ENCODE peak calls at places on chromosomes 5 and 9, in nine cellular contexts. One of them, this sample, is unnamed.

GRCh38 chr5:35369965-35370790 is 139.9 kb upstream of the PRLR start:
- DNase-seq in GM12891: no peak
- DNase-seq in amygdala: no peak
- DNase-seq in astrocyte of the cerebellum: no peak
- DNase-seq in NCI-H748 treated with DMSO at 0.1 percent for 48 hours: peak
- DNase-seq in NCI-H2029: no peak
- DNase-seq in NCI-H187 treated with DMSO at 0.1 percent for 48 hours: no peak
- DNase-seq in brain microvascular endothelial cell: no peak
- DNase-seq in left colon: no peak
- DNase-seq in this sample: no peak

GRCh38 chr5:162672030-162672429 is 604.5 kb downstream of the GABRG2 start:
- DNase-seq in NCI-H748 treated with DMSO at 0.1 percent for 48 hours: no peak
- DNase-seq in brain microvascular endothelial cell: no peak
- DNase-seq in amygdala: no peak
- DNase-seq in astrocyte of the cerebellum: no peak
- DNase-seq in NCI-H187 treated with DMSO at 0.1 percent for 48 hours: no peak
- DNase-seq in left colon: no peak
- DNase-seq in GM12891: no peak
- DNase-seq in NCI-H2029: no peak
- DNase-seq in this sample: no peak

GRCh38 chr5:36457511-36458260 is 148.7 kb upstream of the SLC1A3 start:
- DNase-seq in NCI-H748 treated with DMSO at 0.1 percent for 48 hours: no peak
- DNase-seq in GM12891: no peak
- DNase-seq in NCI-H2029: no peak
- DNase-seq in brain microvascular endothelial cell: no peak
- DNase-seq in NCI-H187 treated with DMSO at 0.1 percent for 48 hours: no peak
- DNase-seq in amygdala: no peak
- DNase-seq in astrocyte of the cerebellum: peak
- DNase-seq in left colon: no peak
- DNase-seq in this sample: no peak

GRCh38 chr5:135091286-135091685 is 57.3 kb upstream of the PITX1 start:
- DNase-seq in NCI-H187 treated with DMSO at 0.1 percent for 48 hours: no peak
- DNase-seq in brain microvascular endothelial cell: no peak
- DNase-seq in GM12891: no peak
- DNase-seq in NCI-H2029: no peak
- DNase-seq in left colon: peak
- DNase-seq in NCI-H748 treated with DMSO at 0.1 percent for 48 hours: no peak
- DNase-seq in amygdala: no peak
- DNase-seq in astrocyte of the cerebellum: no peak
- DNase-seq in this sample: no peak

GRCh38 chr9:100595391-100596199 is 17.7 kb downstream of the CAVIN4 start:
- DNase-seq in GM12891: no peak
- DNase-seq in NCI-H187 treated with DMSO at 0.1 percent for 48 hours: peak
- DNase-seq in NCI-H748 treated with DMSO at 0.1 percent for 48 hours: peak
- DNase-seq in astrocyte of the cerebellum: peak
- DNase-seq in brain microvascular endothelial cell: peak
- DNase-seq in NCI-H2029: peak
- DNase-seq in left colon: no peak
- DNase-seq in amygdala: no peak
- DNase-seq in this sample: peak

GRCh38 chr5:137269886-137270285 is 229.2 kb downstream of the SPOCK1 start:
- DNase-seq in amygdala: no peak
- DNase-seq in GM12891: no peak
- DNase-seq in brain microvascular endothelial cell: no peak
- DNase-seq in left colon: no peak
- DNase-seq in astrocyte of the cerebellum: no peak
- DNase-seq in NCI-H748 treated with DMSO at 0.1 percent for 48 hours: no peak
- DNase-seq in NCI-H2029: no peak
- DNase-seq in NCI-H187 treated with DMSO at 0.1 percent for 48 hours: no peak
- DNase-seq in this sample: no peak

GRCh38 chr5:161851691-161852299 is 3.9 kb downstream of the GABRA1 start:
- DNase-seq in NCI-H748 treated with DMSO at 0.1 percent for 48 hours: peak
- DNase-seq in NCI-H2029: no peak
- DNase-seq in amygdala: no peak
- DNase-seq in astrocyte of the cerebellum: no peak
- DNase-seq in left colon: no peak
- DNase-seq in brain microvascular endothelial cell: no peak
- DNase-seq in NCI-H187 treated with DMSO at 0.1 percent for 48 hours: no peak
- DNase-seq in GM12891: no peak
- DNase-seq in this sample: no peak

GRCh38 chr5:116137544-116138378 is 52.9 kb downstream of the COMMD10 start:
- DNase-seq in left colon: no peak
- DNase-seq in GM12891: no peak
- DNase-seq in NCI-H748 treated with DMSO at 0.1 percent for 48 hours: peak
- DNase-seq in brain microvascular endothelial cell: peak
- DNase-seq in astrocyte of the cerebellum: peak
- DNase-seq in amygdala: no peak
- DNase-seq in NCI-H187 treated with DMSO at 0.1 percent for 48 hours: no peak
- DNase-seq in NCI-H2029: peak
- DNase-seq in this sample: peak

GRCh38 chr5:158899792-158900191 is 199.9 kb downstream of the EBF1 start:
- DNase-seq in NCI-H2029: no peak
- DNase-seq in NCI-H748 treated with DMSO at 0.1 percent for 48 hours: no peak
- DNase-seq in left colon: no peak
- DNase-seq in astrocyte of the cerebellum: no peak
- DNase-seq in NCI-H187 treated with DMSO at 0.1 percent for 48 hours: no peak
- DNase-seq in brain microvascular endothelial cell: no peak
- DNase-seq in GM12891: no peak
- DNase-seq in amygdala: no peak
- DNase-seq in this sample: no peak

GRCh38 chr5:92836861-92837755 is 743.9 kb downstream of the NR2F1-AS1 start:
- DNase-seq in NCI-H2029: no peak
- DNase-seq in astrocyte of the cerebellum: peak
- DNase-seq in brain microvascular endothelial cell: no peak
- DNase-seq in NCI-H187 treated with DMSO at 0.1 percent for 48 hours: no peak
- DNase-seq in GM12891: no peak
- DNase-seq in amygdala: no peak
- DNase-seq in NCI-H748 treated with DMSO at 0.1 percent for 48 hours: no peak
- DNase-seq in left colon: no peak
- DNase-seq in this sample: no peak

GRCh38 chr5:42992035-42992570 is 48.0 kb downstream of the ANXA2R start:
- DNase-seq in brain microvascular endothelial cell: peak
- DNase-seq in NCI-H187 treated with DMSO at 0.1 percent for 48 hours: no peak
- DNase-seq in NCI-H2029: peak
- DNase-seq in GM12891: peak
- DNase-seq in NCI-H748 treated with DMSO at 0.1 percent for 48 hours: peak
- DNase-seq in left colon: peak
- DNase-seq in astrocyte of the cerebellum: no peak
- DNase-seq in amygdala: no peak
- DNase-seq in this sample: peak

GRCh38 chr9:129759329-129759728 is 6.5 kb upstream of the PTGES start:
- DNase-seq in brain microvascular endothelial cell: no peak
- DNase-seq in left colon: no peak
- DNase-seq in NCI-H2029: no peak
- DNase-seq in astrocyte of the cerebellum: no peak
- DNase-seq in GM12891: no peak
- DNase-seq in NCI-H187 treated with DMSO at 0.1 percent for 48 hours: no peak
- DNase-seq in amygdala: no peak
- DNase-seq in NCI-H748 treated with DMSO at 0.1 percent for 48 hours: no peak
- DNase-seq in this sample: no peak

GRCh38 chr9:109751253-109751652 is 28.7 kb upstream of the PALM2AKAP2 start:
- DNase-seq in left colon: no peak
- DNase-seq in GM12891: no peak
- DNase-seq in amygdala: no peak
- DNase-seq in astrocyte of the cerebellum: peak
- DNase-seq in NCI-H187 treated with DMSO at 0.1 percent for 48 hours: no peak
- DNase-seq in brain microvascular endothelial cell: no peak
- DNase-seq in NCI-H2029: peak
- DNase-seq in NCI-H748 treated with DMSO at 0.1 percent for 48 hours: peak
- DNase-seq in this sample: peak

GRCh38 chr9:30172206-30172605 is 2212.2 kb upstream of the ACO1 start:
- DNase-seq in NCI-H187 treated with DMSO at 0.1 percent for 48 hours: no peak
- DNase-seq in NCI-H748 treated with DMSO at 0.1 percent for 48 hours: no peak
- DNase-seq in astrocyte of the cerebellum: no peak
- DNase-seq in left colon: no peak
- DNase-seq in brain microvascular endothelial cell: no peak
- DNase-seq in GM12891: no peak
- DNase-seq in NCI-H2029: no peak
- DNase-seq in amygdala: no peak
- DNase-seq in this sample: no peak

GRCh38 chr5:168675883-168676408 is 96.8 kb upstream of the PANK3 start:
- DNase-seq in left colon: no peak
- DNase-seq in NCI-H187 treated with DMSO at 0.1 percent for 48 hours: no peak
- DNase-seq in NCI-H748 treated with DMSO at 0.1 percent for 48 hours: no peak
- DNase-seq in brain microvascular endothelial cell: no peak
- DNase-seq in amygdala: no peak
- DNase-seq in astrocyte of the cerebellum: no peak
- DNase-seq in GM12891: no peak
- DNase-seq in NCI-H2029: no peak
- DNase-seq in this sample: no peak

GRCh38 chr5:171494452-171495121 is 75.1 kb downstream of the FGF18 start:
- DNase-seq in left colon: no peak
- DNase-seq in astrocyte of the cerebellum: peak
- DNase-seq in brain microvascular endothelial cell: peak
- DNase-seq in NCI-H2029: no peak
- DNase-seq in NCI-H187 treated with DMSO at 0.1 percent for 48 hours: no peak
- DNase-seq in amygdala: no peak
- DNase-seq in GM12891: no peak
- DNase-seq in NCI-H748 treated with DMSO at 0.1 percent for 48 hours: peak
- DNase-seq in this sample: peak

GRCh38 chr9:127721391-127721821 is 5.5 kb downstream of the TTC16 start:
- DNase-seq in GM12891: no peak
- DNase-seq in NCI-H187 treated with DMSO at 0.1 percent for 48 hours: no peak
- DNase-seq in left colon: peak
- DNase-seq in NCI-H748 treated with DMSO at 0.1 percent for 48 hours: no peak
- DNase-seq in NCI-H2029: no peak
- DNase-seq in amygdala: no peak
- DNase-seq in astrocyte of the cerebellum: no peak
- DNase-seq in brain microvascular endothelial cell: no peak
- DNase-seq in this sample: peak

GRCh38 chr5:5788793-5789192 is 366.3 kb downstream of the ICE1 start:
- DNase-seq in GM12891: no peak
- DNase-seq in NCI-H748 treated with DMSO at 0.1 percent for 48 hours: no peak
- DNase-seq in NCI-H2029: no peak
- DNase-seq in amygdala: no peak
- DNase-seq in astrocyte of the cerebellum: no peak
- DNase-seq in NCI-H187 treated with DMSO at 0.1 percent for 48 hours: no peak
- DNase-seq in left colon: no peak
- DNase-seq in brain microvascular endothelial cell: no peak
- DNase-seq in this sample: no peak

GRCh38 chr5:25028994-25029393 is 384.2 kb upstream of the CDH10 start:
- DNase-seq in NCI-H2029: no peak
- DNase-seq in GM12891: no peak
- DNase-seq in NCI-H187 treated with DMSO at 0.1 percent for 48 hours: no peak
- DNase-seq in NCI-H748 treated with DMSO at 0.1 percent for 48 hours: no peak
- DNase-seq in left colon: no peak
- DNase-seq in astrocyte of the cerebellum: no peak
- DNase-seq in brain microvascular endothelial cell: no peak
- DNase-seq in amygdala: peak
- DNase-seq in this sample: no peak

GRCh38 chr9:114278881-114279570 is 43.9 kb upstream of the ORM1 start:
- DNase-seq in NCI-H748 treated with DMSO at 0.1 percent for 48 hours: no peak
- DNase-seq in left colon: peak
- DNase-seq in GM12891: no peak
- DNase-seq in astrocyte of the cerebellum: no peak
- DNase-seq in NCI-H187 treated with DMSO at 0.1 percent for 48 hours: no peak
- DNase-seq in amygdala: no peak
- DNase-seq in NCI-H2029: no peak
- DNase-seq in brain microvascular endothelial cell: peak
- DNase-seq in this sample: no peak

GRCh38 chr9:38227061-38227540 is 158.1 kb upstream of the SHB start:
- DNase-seq in brain microvascular endothelial cell: peak
- DNase-seq in NCI-H187 treated with DMSO at 0.1 percent for 48 hours: peak
- DNase-seq in astrocyte of the cerebellum: peak
- DNase-seq in NCI-H748 treated with DMSO at 0.1 percent for 48 hours: peak
- DNase-seq in amygdala: no peak
- DNase-seq in GM12891: peak
- DNase-seq in NCI-H2029: peak
- DNase-seq in left colon: peak
- DNase-seq in this sample: peak

GRCh38 chr5:82346376-82347212 is 68.4 kb upstream of the RPS23 start:
- DNase-seq in brain microvascular endothelial cell: no peak
- DNase-seq in NCI-H748 treated with DMSO at 0.1 percent for 48 hours: no peak
- DNase-seq in NCI-H187 treated with DMSO at 0.1 percent for 48 hours: no peak
- DNase-seq in GM12891: no peak
- DNase-seq in astrocyte of the cerebellum: no peak
- DNase-seq in NCI-H2029: no peak
- DNase-seq in left colon: no peak
- DNase-seq in amygdala: no peak
- DNase-seq in this sample: peak

GRCh38 chr9:86549434-86549833 is 195.2 kb upstream of the TUT7 start:
- DNase-seq in amygdala: no peak
- DNase-seq in left colon: no peak
- DNase-seq in astrocyte of the cerebellum: peak
- DNase-seq in NCI-H187 treated with DMSO at 0.1 percent for 48 hours: no peak
- DNase-seq in NCI-H2029: no peak
- DNase-seq in NCI-H748 treated with DMSO at 0.1 percent for 48 hours: no peak
- DNase-seq in GM12891: no peak
- DNase-seq in brain microvascular endothelial cell: peak
- DNase-seq in this sample: no peak

GRCh38 chr5:169009171-169009570 is 291.8 kb downstream of the SLIT3 start:
- DNase-seq in NCI-H187 treated with DMSO at 0.1 percent for 48 hours: no peak
- DNase-seq in GM12891: no peak
- DNase-seq in astrocyte of the cerebellum: no peak
- DNase-seq in amygdala: no peak
- DNase-seq in NCI-H748 treated with DMSO at 0.1 percent for 48 hours: no peak
- DNase-seq in NCI-H2029: no peak
- DNase-seq in left colon: no peak
- DNase-seq in brain microvascular endothelial cell: no peak
- DNase-seq in this sample: no peak

GRCh38 chr9:7858166-7858565 is 58.6 kb upstream of the DMAC1 start:
- DNase-seq in brain microvascular endothelial cell: no peak
- DNase-seq in NCI-H2029: no peak
- DNase-seq in astrocyte of the cerebellum: no peak
- DNase-seq in amygdala: no peak
- DNase-seq in NCI-H748 treated with DMSO at 0.1 percent for 48 hours: no peak
- DNase-seq in left colon: no peak
- DNase-seq in GM12891: no peak
- DNase-seq in NCI-H187 treated with DMSO at 0.1 percent for 48 hours: no peak
- DNase-seq in this sample: no peak

GRCh38 chr9:135036861-135037465 is 50.5 kb upstream of the OLFM1 start:
- DNase-seq in NCI-H187 treated with DMSO at 0.1 percent for 48 hours: no peak
- DNase-seq in brain microvascular endothelial cell: no peak
- DNase-seq in amygdala: no peak
- DNase-seq in left colon: no peak
- DNase-seq in NCI-H748 treated with DMSO at 0.1 percent for 48 hours: no peak
- DNase-seq in astrocyte of the cerebellum: no peak
- DNase-seq in NCI-H2029: no peak
- DNase-seq in GM12891: no peak
- DNase-seq in this sample: no peak

GRCh38 chr9:12968093-12968492 is 193.3 kb downstream of the LURAP1L start:
- DNase-seq in NCI-H2029: no peak
- DNase-seq in brain microvascular endothelial cell: peak
- DNase-seq in NCI-H187 treated with DMSO at 0.1 percent for 48 hours: no peak
- DNase-seq in astrocyte of the cerebellum: no peak
- DNase-seq in left colon: no peak
- DNase-seq in GM12891: no peak
- DNase-seq in amygdala: no peak
- DNase-seq in NCI-H748 treated with DMSO at 0.1 percent for 48 hours: no peak
- DNase-seq in this sample: no peak

GRCh38 chr9:93669958-93670207 is 93.5 kb downstream of the PHF2 start:
- DNase-seq in astrocyte of the cerebellum: no peak
- DNase-seq in NCI-H187 treated with DMSO at 0.1 percent for 48 hours: no peak
- DNase-seq in NCI-H2029: no peak
- DNase-seq in brain microvascular endothelial cell: no peak
- DNase-seq in GM12891: no peak
- DNase-seq in NCI-H748 treated with DMSO at 0.1 percent for 48 hours: no peak
- DNase-seq in left colon: no peak
- DNase-seq in amygdala: no peak
- DNase-seq in this sample: no peak

GRCh38 chr5:112366987-112367386 is 52.1 kb downstream of the EPB41L4A start:
- DNase-seq in brain microvascular endothelial cell: no peak
- DNase-seq in NCI-H187 treated with DMSO at 0.1 percent for 48 hours: no peak
- DNase-seq in amygdala: no peak
- DNase-seq in NCI-H2029: peak
- DNase-seq in NCI-H748 treated with DMSO at 0.1 percent for 48 hours: no peak
- DNase-seq in left colon: no peak
- DNase-seq in GM12891: no peak
- DNase-seq in astrocyte of the cerebellum: no peak
- DNase-seq in this sample: no peak